ENCODE peak calls at places on chromosomes 4 and X, in nine cellular contexts. N, D, F, W, J, U, Z, R and T are unnamed samples. For H3K4me1, the result is how much of the 10 kb centered on the place peaks cover.

GRCh38 chrX:81900522-81900921 is 698.6 kb downstream of the SH3BGRL start:
- DNase-seq in N (no peak), D (no peak), F (no peak), W (no peak), J (no peak), U (no peak), Z (no peak), R (no peak), T (no peak)

GRCh38 chr4:52914051-52914605 is 52.0 kb downstream of the RASL11B start:
- DNase-seq in N (no peak), D (no peak), F (no peak), W (peak), J (no peak), U (no peak), Z (no peak), R (no peak), T (no peak)

GRCh38 chr4:52627876-52628275 is 31.2 kb downstream of the USP46 start:
- DNase-seq in N (peak), D (no peak), F (no peak), W (no peak), J (no peak), U (no peak), Z (no peak), R (no peak), T (no peak)

GRCh38 chr4:183541081-183542045 is 36.5 kb downstream of the ING2 start:
- DNase-seq in N (no peak), D (peak), F (no peak), W (peak), J (no peak), U (peak), Z (no peak), R (no peak), T (no peak)

GRCh38 chr4:102285831-102286230 is 59.5 kb downstream of the SLC39A8 start:
- DNase-seq in N (no peak), D (no peak), F (no peak), W (no peak), J (no peak), U (no peak), Z (no peak), R (no peak), T (no peak)

GRCh38 chr4:26418850-26419249 is 71.4 kb downstream of the CCKAR start:
- DNase-seq in N (no peak), D (no peak), F (no peak), W (no peak), J (no peak), U (no peak), Z (no peak), R (no peak), T (no peak)

GRCh38 chr4:54852602-54853001 is 194.8 kb downstream of the KIT start:
- DNase-seq in N (no peak), D (no peak), F (no peak), W (no peak), J (no peak), U (no peak), Z (no peak), R (no peak), T (no peak)

GRCh38 chr4:40238700-40239548 is 42.1 kb downstream of the RHOH start:
- DNase-seq in N (no peak), D (no peak), F (peak), W (no peak), J (no peak), U (no peak), Z (no peak), R (peak), T (peak)

GRCh38 chr4:55733874-55734437 is 85.6 kb upstream of the EXOC1L start:
- DNase-seq in N (no peak), D (no peak), F (peak), W (peak), J (peak), U (no peak), Z (peak), R (no peak), T (no peak)

GRCh38 chr4:77538574-77539157 is 67.0 kb upstream of the CXCL13 start:
- DNase-seq in N (no peak), D (no peak), F (no peak), W (no peak), J (no peak), U (no peak), Z (peak), R (no peak), T (no peak)

GRCh38 chr4:185143596-185143969 is 517 bp downstream of the SLC25A4 start:
- DNase-seq in N (peak), D (no peak), F (peak), W (peak), J (peak), U (no peak), Z (no peak), R (peak), T (no peak)

GRCh38 chr4:176758731-176759130 is 34.0 kb downstream of the VEGFC start:
- DNase-seq in N (no peak), D (no peak), F (no peak), W (no peak), J (no peak), U (no peak), Z (no peak), R (no peak), T (no peak)

GRCh38 chr4:142549726-142550463 is 296.2 kb downstream of the INPP4B start:
- DNase-seq in N (no peak), D (no peak), F (no peak), W (peak), J (no peak), U (no peak), Z (no peak), R (no peak), T (no peak)

GRCh38 chr4:124943145-124943889 is 230.8 kb upstream of the ANKRD50 start:
- DNase-seq in N (no peak), D (no peak), F (no peak), W (no peak), J (no peak), U (no peak), Z (no peak), R (no peak), T (no peak)

GRCh38 chrX:9785944-9786741 is at the start of gene SHROOM2:
- DNase-seq in N (no peak), D (no peak), F (no peak), W (no peak), J (peak), U (no peak), Z (no peak), R (no peak), T (no peak)

GRCh38 chr4:145808021-145808650 is 128.2 kb downstream of the C4orf51 start:
- DNase-seq in N (no peak), D (peak), F (peak), W (peak), J (no peak), U (no peak), Z (no peak), R (peak), T (no peak)

GRCh38 chr4:183430317-183430986 is 14.0 kb upstream of the CDKN2AIP start:
- DNase-seq in N (no peak), D (no peak), F (peak), W (no peak), J (no peak), U (no peak), Z (peak), R (peak), T (peak)

GRCh38 chr4:55321707-55322264 is 24.3 kb upstream of the SRD5A3 start:
- DNase-seq in N (no peak), D (no peak), F (peak), W (peak), J (no peak), U (peak), Z (peak), R (peak), T (no peak)

GRCh38 chrX:23195097-23195496 is 139.6 kb upstream of the PTCHD1 start:
- DNase-seq in N (no peak), D (no peak), F (no peak), W (no peak), J (no peak), U (no peak), Z (no peak), R (no peak), T (no peak)

GRCh38 chr4:177737387-177737965 is 295.2 kb upstream of the AGA start:
- DNase-seq in N (no peak), D (no peak), F (no peak), W (peak), J (no peak), U (no peak), Z (no peak), R (no peak), T (no peak)

GRCh38 chr4:182978152-182978827 is 61.1 kb upstream of the DCTD start:
- DNase-seq in N (no peak), D (no peak), F (no peak), W (peak), J (no peak), U (no peak), Z (no peak), R (no peak), T (no peak)

GRCh38 chrX:23012162-23012561 is 12.4 kb downstream of the DDX53 start:
- DNase-seq in N (no peak), D (no peak), F (no peak), W (no peak), J (no peak), U (no peak), Z (no peak), R (no peak), T (no peak)

GRCh38 chr4:41977709-41978108 is 3.8 kb upstream of the DCAF4L1 start:
- DNase-seq in N (no peak), D (no peak), F (no peak), W (peak), J (no peak), U (no peak), Z (no peak), R (no peak), T (no peak)

GRCh38 chr4:149164282-149164681 is 651.4 kb downstream of the IQCM start:
- DNase-seq in N (no peak), D (peak), F (no peak), W (peak), J (no peak), U (peak), Z (no peak), R (no peak), T (no peak)

GRCh38 chr4:16758816-16759215 is 139.6 kb downstream of the LDB2 start:
- DNase-seq in N (no peak), D (no peak), F (no peak), W (no peak), J (no peak), U (no peak), Z (no peak), R (no peak), T (no peak)

GRCh38 chr4:10173039-10173753 is 56.6 kb upstream of the WDR1 start:
- DNase-seq in N (no peak), D (no peak), F (no peak), W (peak), J (no peak), U (no peak), Z (peak), R (no peak), T (no peak)

GRCh38 chrX:153883163-153883843 is 2.7 kb downstream of the L1CAM start:
- DNase-seq in N (no peak), D (no peak), F (no peak), W (no peak), J (no peak), U (no peak), Z (no peak), R (no peak), T (no peak)
- H3K4me1 ChIP-seq in N (under half), D (under half), F (under half), W (under half), J (under half), U (half or more), Z (under half), R (under half), T (under half)

GRCh38 chrX:45845142-45845541 is 644.5 kb upstream of the DIPK2B start:
- DNase-seq in N (no peak), D (no peak), F (no peak), W (no peak), J (no peak), U (no peak), Z (no peak), R (peak), T (no peak)

GRCh38 chrX:45843518-45843917 is 642.8 kb upstream of the DIPK2B start:
- DNase-seq in N (no peak), D (no peak), F (no peak), W (no peak), J (no peak), U (no peak), Z (no peak), R (peak), T (peak)

GRCh38 chrX:45842916-45843315 is 642.2 kb upstream of the DIPK2B start:
- DNase-seq in N (no peak), D (no peak), F (no peak), W (no peak), J (no peak), U (no peak), Z (no peak), R (no peak), T (no peak)

GRCh38 chrX:45842207-45842900 is 641.7 kb upstream of the DIPK2B start:
- DNase-seq in N (no peak), D (no peak), F (no peak), W (no peak), J (no peak), U (no peak), Z (no peak), R (peak), T (no peak)

DNA sequence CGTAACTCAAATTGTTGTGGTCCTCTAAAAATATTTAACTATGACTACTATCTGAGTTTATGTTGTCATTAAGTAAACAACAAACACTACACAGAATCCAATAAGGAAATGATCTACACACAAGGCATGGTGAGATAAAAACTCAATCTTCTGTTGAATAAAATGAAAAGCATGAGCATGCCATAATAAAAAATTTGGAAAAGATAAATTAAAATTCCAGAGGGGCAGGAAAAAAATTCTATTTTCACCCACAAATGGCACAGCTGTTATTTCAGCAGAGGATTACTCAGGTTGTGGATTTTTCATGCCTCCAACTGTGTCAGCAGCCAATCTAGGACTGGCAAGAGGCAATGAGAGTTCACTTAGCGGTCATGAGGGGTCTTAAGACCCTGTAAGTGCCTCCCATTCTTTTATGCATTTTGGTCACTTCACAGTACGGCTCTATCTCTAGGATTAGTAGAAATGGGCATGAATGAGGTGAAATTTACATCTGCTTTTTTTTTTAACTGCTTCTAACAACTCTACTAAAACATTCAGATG is 639.8 kb upstream of the DIPK2B start:
- DNase-seq in N (no peak), D (no peak), F (no peak), W (no peak), J (no peak), U (no peak), Z (no peak), R (no peak), T (no peak)
- H3K4me3 ChIP-seq in N (no peak), D (no peak), F (no peak), W (no peak), J (no peak), U (no peak), Z (no peak), R (no peak), T (no peak)

GRCh38 chr4:140014284-140014683 is 139.7 kb downstream of the MAML3 start:
- DNase-seq in N (no peak), D (no peak), F (no peak), W (peak), J (no peak), U (no peak), Z (no peak), R (no peak), T (no peak)
- H3K4me1 ChIP-seq in N (under half), D (under half), F (under half), W (under half), J (under half), U (under half), Z (under half), R (under half), T (under half)

GRCh38 chr4:171812377-171813194 is 618 bp upstream of the GALNTL6 start:
- DNase-seq in N (no peak), D (no peak), F (no peak), W (no peak), J (no peak), U (peak), Z (no peak), R (no peak), T (no peak)

GRCh38 chr4:171814545-171814944 is 1.3 kb downstream of the GALNTL6 start:
- DNase-seq in N (no peak), D (no peak), F (no peak), W (no peak), J (no peak), U (no peak), Z (no peak), R (no peak), T (no peak)

GRCh38 chr4:171817026-171817425 is 3.8 kb downstream of the GALNTL6 start:
- DNase-seq in N (no peak), D (no peak), F (no peak), W (no peak), J (no peak), U (no peak), Z (no peak), R (no peak), T (no peak)

GRCh38 chr4:171809854-171810253 is 3.4 kb upstream of the GALNTL6 start:
- DNase-seq in N (no peak), D (no peak), F (no peak), W (no peak), J (no peak), U (no peak), Z (no peak), R (no peak), T (no peak)

GRCh38 chr4:171813195-171813955 is at the start of gene GALNTL6:
- DNase-seq in N (no peak), D (no peak), F (no peak), W (no peak), J (no peak), U (peak), Z (no peak), R (no peak), T (no peak)
- H3K4me3 ChIP-seq in N (peak), D (peak), F (peak), W (peak), J (peak), U (peak), Z (no peak), R (no peak), T (no peak)